ENCODE peak calls at places on chromosomes 3 and 15, in eight cellular contexts. V, H, Y, O, K, L, E and J are unnamed samples.

GRCh38 chr3:117557469-117557868 is 847.9 kb downstream of the TUSC7 start:
- DNase-seq in V (no peak), H (no peak), Y (no peak), O (no peak), K (no peak), L (no peak), E (no peak), J (no peak)

GRCh38 chr15:95162069-95162468 is 930.7 kb downstream of the MCTP2 start:
- DNase-seq in V (no peak), H (no peak), Y (no peak), O (no peak), K (no peak), L (no peak), E (no peak), J (peak; percentile 37)

GRCh38 chr3:186472466-186473008 is 71.6 kb downstream of the CRYGS start:
- DNase-seq in V (peak; percentile 25), H (no peak), Y (no peak), O (no peak), K (no peak), L (no peak), E (no peak), J (peak; percentile 39)

GRCh38 chr3:127488141-127488672 is 102.3 kb downstream of the TPRA1 start:
- DNase-seq in V (no peak), H (no peak), Y (no peak), O (no peak), K (no peak), L (no peak), E (no peak), J (no peak)

GRCh38 chr15:69118089-69118488 is 42.3 kb upstream of the GLCE start:
- DNase-seq in V (no peak), H (peak; percentile 22), Y (no peak), O (no peak), K (no peak), L (no peak), E (no peak), J (no peak)

GRCh38 chr3:24485511-24485910 is 9.1 kb downstream of the THRB start:
- DNase-seq in V (no peak), H (no peak), Y (no peak), O (no peak), K (no peak), L (no peak), E (no peak), J (peak; percentile 50)

GRCh38 chr15:85333132-85333831 is 47.1 kb upstream of the AKAP13 start:
- DNase-seq in V (no peak), H (peak; percentile 49), Y (no peak), O (no peak), K (no peak), L (no peak), E (no peak), J (peak; percentile 75)

GRCh38 chr3:77513541-77513940 is 473.6 kb downstream of the ROBO2 start:
- DNase-seq in V (no peak), H (no peak), Y (no peak), O (peak; percentile 15), K (no peak), L (no peak), E (no peak), J (peak; percentile 65)

GRCh38 chr15:62962101-62962995 is 80.2 kb upstream of the TPM1 start:
- DNase-seq in V (no peak), H (no peak), Y (no peak), O (no peak), K (no peak), L (no peak), E (no peak), J (no peak)

GRCh38 chr3:142057331-142057725 is 92.0 kb downstream of the TFDP2 start:
- DNase-seq in V (no peak), H (no peak), Y (no peak), O (no peak), K (no peak), L (no peak), E (no peak), J (no peak)
- H3K4me2 ChIP-seq in V (no peak overlapping the region), H (no peak overlapping the region), Y (no peak overlapping the region), O (no peak overlapping the region), K (no peak overlapping the region), L (no peak overlapping the region), E (no peak overlapping the region), J (no peak overlapping the region)

DNA sequence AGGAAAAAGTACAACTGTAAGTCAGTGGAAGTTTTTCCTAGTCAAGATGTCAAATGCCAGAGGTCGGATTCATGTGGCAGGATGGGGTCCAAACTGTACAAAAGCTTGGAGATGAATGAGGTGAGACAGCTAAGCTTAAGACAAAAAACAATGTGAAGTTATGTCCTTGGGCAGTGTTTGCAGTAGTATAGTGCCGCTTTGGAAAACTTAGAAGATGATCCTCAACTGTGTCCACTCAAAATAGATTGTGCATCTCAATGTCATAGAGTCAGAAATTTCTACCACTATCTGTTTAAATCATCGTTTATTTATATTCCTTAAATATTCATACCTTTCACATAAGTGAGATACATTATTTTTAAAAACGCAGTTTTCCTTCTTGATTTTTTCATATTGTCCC is 77.3 kb downstream of the MBNL1 start:
- DNase-seq in V (no peak), H (no peak), Y (no peak), O (no peak), K (no peak), L (no peak), E (no peak), J (no peak)
- H3K4me1 ChIP-seq in V (peaks cover 38% of the 10 kb centered on the region), H (no peaks in the 10 kb centered on the region), Y (no peaks in the 10 kb centered on the region), O (peaks cover 39% of the 10 kb centered on the region), K (no peaks in the 10 kb centered on the region), L (no peaks in the 10 kb centered on the region), E (peaks cover 40% of the 10 kb centered on the region), J (peaks cover 33% of the 10 kb centered on the region)

GRCh38 chr3:16463914-16464313 is 49.6 kb downstream of the RFTN1 start:
- DNase-seq in V (no peak), H (no peak), Y (no peak), O (no peak), K (no peak), L (no peak), E (no peak), J (no peak)

GRCh38 chr3:16461463-16462245 is 51.8 kb downstream of the RFTN1 start:
- DNase-seq in V (no peak), H (no peak), Y (no peak), O (peak; percentile 55), K (no peak), L (no peak), E (no peak), J (no peak)

GRCh38 chr3:16463119-16463518 is 50.4 kb downstream of the RFTN1 start:
- DNase-seq in V (no peak), H (no peak), Y (no peak), O (no peak), K (no peak), L (no peak), E (no peak), J (no peak)

GRCh38 chr3:16460886-16461285 is 52.6 kb downstream of the RFTN1 start:
- DNase-seq in V (no peak), H (no peak), Y (no peak), O (no peak), K (no peak), L (no peak), E (no peak), J (no peak)

DNA sequence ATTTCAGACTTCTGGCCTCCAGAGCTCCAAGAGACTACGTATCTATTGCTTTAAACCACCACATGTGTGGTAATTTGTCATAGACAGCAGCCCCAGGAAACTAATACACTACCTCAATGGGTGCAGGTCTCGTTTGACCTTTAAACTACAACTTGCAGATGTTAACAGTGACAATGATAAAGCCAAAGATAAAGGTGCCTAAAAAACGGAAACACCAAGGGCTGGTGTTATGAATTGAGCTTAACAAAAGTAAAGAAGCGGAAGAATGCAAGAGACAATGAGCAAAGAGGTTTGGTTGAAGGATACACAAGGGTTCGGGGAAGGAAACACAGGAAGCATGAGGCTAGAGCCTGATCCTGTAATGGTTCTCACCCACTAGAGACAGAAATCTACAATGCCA is 50.8 kb downstream of the RFTN1 start:
- DNase-seq in V (no peak), H (no peak), Y (no peak), O (no peak), K (no peak), L (no peak), E (no peak), J (no peak)
- TF ChIP-seq EZH2phosphoT487 in V (no peak), H (no peak), Y (no peak), O (no peak), K (no peak), L (no peak), E (no peak), J (no peak)

GRCh38 chr3:72310028-72310987 is 525.4 kb upstream of the PROK2 start:
- DNase-seq in V (peak; percentile 31), H (peak; percentile 37), Y (no peak), O (peak; percentile 54), K (no peak), L (peak; percentile 79), E (no peak), J (peak; percentile 87)

GRCh38 chr3:72311425-72311824 is 526.5 kb upstream of the PROK2 start:
- DNase-seq in V (no peak), H (no peak), Y (no peak), O (no peak), K (no peak), L (no peak), E (no peak), J (no peak)

GRCh38 chr3:72312339-72312738 is 527.4 kb upstream of the PROK2 start:
- DNase-seq in V (no peak), H (no peak), Y (no peak), O (no peak), K (no peak), L (no peak), E (no peak), J (peak; percentile 43)

GRCh38 chr3:72307438-72308105 is 522.6 kb upstream of the PROK2 start:
- DNase-seq in V (no peak), H (no peak), Y (no peak), O (no peak), K (no peak), L (no peak), E (no peak), J (no peak)

DNA sequence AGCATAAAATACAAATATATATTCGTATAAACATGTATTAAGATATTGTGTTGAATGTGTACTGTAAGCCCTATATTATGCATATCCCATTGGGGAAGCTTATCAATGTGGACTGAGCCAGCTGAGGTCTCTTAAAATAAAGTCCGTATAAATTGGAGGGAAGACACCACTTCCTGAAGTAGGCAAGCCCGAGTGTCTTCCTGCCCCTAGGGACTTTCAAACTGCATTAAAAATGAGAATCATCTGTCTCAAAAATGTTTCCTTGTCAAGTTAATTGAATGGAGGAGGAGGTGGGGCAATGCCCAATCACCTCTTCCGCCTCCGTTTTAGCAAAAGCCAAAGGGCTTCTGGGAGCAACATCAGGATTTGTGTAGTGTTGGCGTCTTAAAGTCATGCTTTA is 524.7 kb upstream of the PROK2 start:
- DNase-seq in V (no peak), H (no peak), Y (no peak), O (no peak), K (no peak), L (peak; percentile 27), E (no peak), J (no peak)
- H3K4me2 ChIP-seq in V (no peak overlapping the region), H (no peak overlapping the region), Y (no peak overlapping the region), O (no peak overlapping the region), K (no peak overlapping the region), L (peak overlapping the region; percentile 60), E (no peak overlapping the region), J (no peak overlapping the region)